ENCODE peak calls at places on chromosomes 11 and 22, in six cellular contexts. One of them, this sample, is unnamed.

GRCh38 chr11:128582496-128583366 is 4.6 kb downstream of the ETS1 start:
- DNase-seq in Peyer's patch: no peak
- DNase-seq in cardiac fibroblast: peak
- DNase-seq in AG09309: peak
- DNase-seq in fibroblast of lung: peak
- DNase-seq in GM06990: no peak
- DNase-seq in this sample: no peak

GRCh38 chr11:44632466-44633123 is 67.1 kb downstream of the CD82 start:
- DNase-seq in Peyer's patch: peak
- DNase-seq in cardiac fibroblast: peak
- DNase-seq in AG09309: no peak
- DNase-seq in fibroblast of lung: peak
- DNase-seq in GM06990: no peak
- DNase-seq in this sample: no peak

GRCh38 chr11:109026891-109027489 is 362.1 kb downstream of the DDX10 start:
- DNase-seq in Peyer's patch: no peak
- DNase-seq in cardiac fibroblast: peak
- DNase-seq in AG09309: no peak
- DNase-seq in fibroblast of lung: peak
- DNase-seq in GM06990: no peak
- DNase-seq in this sample: no peak

GRCh38 chr11:18540207-18541009 is 13.7 kb upstream of the TSG101 start:
- DNase-seq in Peyer's patch: no peak
- DNase-seq in cardiac fibroblast: peak
- DNase-seq in AG09309: no peak
- DNase-seq in fibroblast of lung: peak
- DNase-seq in GM06990: no peak
- DNase-seq in this sample: no peak

GRCh38 chr11:64447717-64448598 is 89.0 kb downstream of the RPS6KA4 start:
- DNase-seq in Peyer's patch: no peak
- DNase-seq in cardiac fibroblast: peak
- DNase-seq in AG09309: no peak
- DNase-seq in fibroblast of lung: peak
- DNase-seq in GM06990: peak
- DNase-seq in this sample: peak

GRCh38 chr11:87473174-87473573 is 435.4 kb downstream of the TMEM135 start:
- DNase-seq in Peyer's patch: no peak
- DNase-seq in cardiac fibroblast: no peak
- DNase-seq in AG09309: peak
- DNase-seq in fibroblast of lung: peak
- DNase-seq in GM06990: no peak
- DNase-seq in this sample: no peak

GRCh38 chr11:71251761-71252433 is 480 bp downstream of the SHANK2 start:
- DNase-seq in Peyer's patch: peak
- DNase-seq in cardiac fibroblast: no peak
- DNase-seq in AG09309: no peak
- DNase-seq in fibroblast of lung: no peak
- DNase-seq in GM06990: peak
- DNase-seq in this sample: no peak

GRCh38 chr22:37243402-37244113 is 511 bp downstream of the RAC2 start:
- DNase-seq in Peyer's patch: peak
- DNase-seq in cardiac fibroblast: no peak
- DNase-seq in AG09309: no peak
- DNase-seq in fibroblast of lung: no peak
- DNase-seq in GM06990: no peak
- DNase-seq in this sample: no peak

GRCh38 chr22:35045451-35045850 is 20.5 kb upstream of the ISX start:
- DNase-seq in Peyer's patch: no peak
- DNase-seq in cardiac fibroblast: no peak
- DNase-seq in AG09309: no peak
- DNase-seq in fibroblast of lung: no peak
- DNase-seq in GM06990: no peak
- DNase-seq in this sample: no peak

GRCh38 chr11:130513132-130513531 is 64.7 kb downstream of the ADAMTS15 start:
- DNase-seq in Peyer's patch: peak
- DNase-seq in cardiac fibroblast: peak
- DNase-seq in AG09309: no peak
- DNase-seq in fibroblast of lung: peak
- DNase-seq in GM06990: no peak
- DNase-seq in this sample: no peak

GRCh38 chr22:35541254-35541748 is 670 bp downstream of the RASD2 start:
- DNase-seq in Peyer's patch: peak
- DNase-seq in cardiac fibroblast: no peak
- DNase-seq in AG09309: no peak
- DNase-seq in fibroblast of lung: no peak
- DNase-seq in GM06990: no peak
- DNase-seq in this sample: no peak

GRCh38 chr11:80668039-80668438 is 1227.2 kb upstream of the TENM4 start:
- DNase-seq in Peyer's patch: no peak
- DNase-seq in cardiac fibroblast: no peak
- DNase-seq in AG09309: no peak
- DNase-seq in fibroblast of lung: no peak
- DNase-seq in GM06990: no peak
- DNase-seq in this sample: no peak

GRCh38 chr22:37345863-37346514 is 63.7 kb downstream of the CYTH4 start:
- DNase-seq in Peyer's patch: no peak
- DNase-seq in cardiac fibroblast: peak
- DNase-seq in AG09309: peak
- DNase-seq in fibroblast of lung: peak
- DNase-seq in GM06990: no peak
- DNase-seq in this sample: no peak

GRCh38 chr11:93537767-93538261 is 5.4 kb downstream of the SMCO4 start:
- DNase-seq in Peyer's patch: no peak
- DNase-seq in cardiac fibroblast: no peak
- DNase-seq in AG09309: no peak
- DNase-seq in fibroblast of lung: peak
- DNase-seq in GM06990: no peak
- DNase-seq in this sample: no peak

GRCh38 chr11:63719987-63720386 is 38.7 kb downstream of the RTN3 start:
- DNase-seq in Peyer's patch: no peak
- DNase-seq in cardiac fibroblast: peak
- DNase-seq in AG09309: no peak
- DNase-seq in fibroblast of lung: peak
- DNase-seq in GM06990: no peak
- DNase-seq in this sample: no peak

GRCh38 chr22:35593071-35593884 is 23.9 kb downstream of the MB start:
- DNase-seq in Peyer's patch: no peak
- DNase-seq in cardiac fibroblast: no peak
- DNase-seq in AG09309: no peak
- DNase-seq in fibroblast of lung: no peak
- DNase-seq in GM06990: no peak
- DNase-seq in this sample: no peak

GRCh38 chr11:33695051-33695566 is 5.5 kb downstream of the C11orf91 start:
- DNase-seq in Peyer's patch: no peak
- DNase-seq in cardiac fibroblast: no peak
- DNase-seq in AG09309: no peak
- DNase-seq in fibroblast of lung: no peak
- DNase-seq in GM06990: no peak
- DNase-seq in this sample: no peak

GRCh38 chr22:24101966-24102365 is 79.3 kb upstream of the SUSD2 start:
- DNase-seq in Peyer's patch: peak
- DNase-seq in cardiac fibroblast: no peak
- DNase-seq in AG09309: no peak
- DNase-seq in fibroblast of lung: no peak
- DNase-seq in GM06990: no peak
- DNase-seq in this sample: no peak

DNA sequence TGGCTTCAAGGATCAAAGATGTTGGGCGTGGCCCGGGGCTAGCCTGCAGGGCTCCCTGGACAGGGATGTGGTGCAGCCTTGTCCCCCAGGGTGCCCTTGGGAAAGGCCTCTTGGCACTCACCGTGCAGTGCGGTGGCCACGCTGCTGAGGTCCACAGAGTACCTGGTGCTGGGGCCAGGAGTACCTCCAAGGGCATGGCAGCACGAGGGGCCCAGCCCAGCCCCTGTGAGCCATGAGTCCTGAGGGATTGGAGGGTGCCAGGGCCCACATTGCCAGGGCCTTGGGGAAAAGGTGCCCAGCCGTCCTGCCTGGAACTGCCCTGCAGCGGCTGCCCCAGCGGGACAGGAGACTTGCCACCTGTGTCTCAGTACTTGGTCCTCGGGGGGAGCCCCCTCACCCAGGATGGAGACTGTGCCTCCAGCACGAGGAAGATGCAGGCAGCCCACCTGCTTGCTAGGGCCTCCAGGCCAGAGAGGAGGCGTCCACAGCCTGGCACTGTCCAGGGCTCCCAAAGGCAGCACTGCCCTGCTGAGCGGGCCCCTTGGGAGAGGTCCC is 44.2 kb downstream of the GRAMD4 start:
- DNase-seq in Peyer's patch: no peak
- DNase-seq in cardiac fibroblast: no peak
- DNase-seq in AG09309: no peak
- DNase-seq in fibroblast of lung: no peak
- DNase-seq in GM06990: no peak
- DNase-seq in this sample: no peak
- H3K4me3 ChIP-seq in Peyer's patch: no peak
- H3K4me3 ChIP-seq in cardiac fibroblast: no peak
- H3K4me3 ChIP-seq in AG09309: no peak
- H3K4me3 ChIP-seq in fibroblast of lung: no peak
- H3K4me3 ChIP-seq in GM06990: no peak
- H3K4me3 ChIP-seq in this sample: no peak

DNA sequence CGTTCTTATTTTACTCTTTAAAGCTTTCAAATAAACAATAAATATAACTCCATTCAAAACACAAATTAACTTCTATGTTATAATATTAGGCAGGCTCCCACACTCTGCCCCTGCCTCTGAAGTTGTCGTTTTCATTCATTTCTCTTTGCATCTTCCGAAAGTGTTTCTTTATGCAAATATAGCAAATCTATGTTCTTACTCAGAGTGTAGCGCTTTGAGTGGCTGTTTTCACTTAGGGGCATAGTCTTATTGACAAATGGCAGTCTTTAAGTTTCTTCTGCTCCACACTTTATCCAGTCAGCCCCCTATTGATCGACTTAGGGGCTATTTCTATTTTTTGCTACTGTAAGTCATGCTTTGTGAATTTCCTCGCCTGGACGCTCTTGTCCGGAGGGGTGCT is 45.3 kb upstream of the RTL6 start:
- DNase-seq in Peyer's patch: no peak
- DNase-seq in cardiac fibroblast: no peak
- DNase-seq in AG09309: no peak
- DNase-seq in fibroblast of lung: no peak
- DNase-seq in GM06990: no peak
- DNase-seq in this sample: no peak
- TF ChIP-seq CTCF in Peyer's patch: no peak
- TF ChIP-seq CTCF in cardiac fibroblast: no peak
- TF ChIP-seq CTCF in AG09309: no peak
- TF ChIP-seq CTCF in fibroblast of lung: no peak
- TF ChIP-seq CTCF in GM06990: no peak
- TF ChIP-seq CTCF in this sample: no peak

GRCh38 chr11:83823461-83824025 is 537.4 kb upstream of the CCDC90B start:
- DNase-seq in Peyer's patch: no peak
- DNase-seq in cardiac fibroblast: no peak
- DNase-seq in AG09309: no peak
- DNase-seq in fibroblast of lung: peak
- DNase-seq in GM06990: no peak
- DNase-seq in this sample: no peak

GRCh38 chr11:83826078-83826477 is 539.9 kb upstream of the CCDC90B start:
- DNase-seq in Peyer's patch: no peak
- DNase-seq in cardiac fibroblast: no peak
- DNase-seq in AG09309: no peak
- DNase-seq in fibroblast of lung: no peak
- DNase-seq in GM06990: no peak
- DNase-seq in this sample: no peak

GRCh38 chr11:83827520-83827919 is 541.4 kb upstream of the CCDC90B start:
- DNase-seq in Peyer's patch: no peak
- DNase-seq in cardiac fibroblast: peak
- DNase-seq in AG09309: no peak
- DNase-seq in fibroblast of lung: peak
- DNase-seq in GM06990: no peak
- DNase-seq in this sample: no peak

GRCh38 chr11:83831929-83832328 is 545.8 kb upstream of the CCDC90B start:
- DNase-seq in Peyer's patch: no peak
- DNase-seq in cardiac fibroblast: no peak
- DNase-seq in AG09309: no peak
- DNase-seq in fibroblast of lung: no peak
- DNase-seq in GM06990: no peak
- DNase-seq in this sample: no peak

GRCh38 chr11:83827940-83828554 is 541.9 kb upstream of the CCDC90B start:
- DNase-seq in Peyer's patch: no peak
- DNase-seq in cardiac fibroblast: peak
- DNase-seq in AG09309: no peak
- DNase-seq in fibroblast of lung: peak
- DNase-seq in GM06990: no peak
- DNase-seq in this sample: no peak
- H3K4me3 ChIP-seq in Peyer's patch: no peak
- H3K4me3 ChIP-seq in cardiac fibroblast: no peak
- H3K4me3 ChIP-seq in AG09309: no peak
- H3K4me3 ChIP-seq in fibroblast of lung: no peak
- H3K4me3 ChIP-seq in GM06990: no peak
- H3K4me3 ChIP-seq in this sample: no peak

GRCh38 chr11:2929880-2930704 is 872 bp upstream of the PHLDA2 start:
- DNase-seq in Peyer's patch: peak
- DNase-seq in cardiac fibroblast: peak
- DNase-seq in AG09309: no peak
- DNase-seq in fibroblast of lung: peak
- DNase-seq in GM06990: no peak
- DNase-seq in this sample: no peak

GRCh38 chr11:2929511-2929879 is 275 bp upstream of the PHLDA2 start:
- DNase-seq in Peyer's patch: peak
- DNase-seq in cardiac fibroblast: peak
- DNase-seq in AG09309: no peak
- DNase-seq in fibroblast of lung: peak
- DNase-seq in GM06990: no peak
- DNase-seq in this sample: no peak

GRCh38 chr11:2931416-2931746 is 2.2 kb upstream of the PHLDA2 start:
- DNase-seq in Peyer's patch: no peak
- DNase-seq in cardiac fibroblast: no peak
- DNase-seq in AG09309: no peak
- DNase-seq in fibroblast of lung: no peak
- DNase-seq in GM06990: no peak
- DNase-seq in this sample: no peak

GRCh38 chr11:2931771-2932738 is 2.8 kb upstream of the PHLDA2 start:
- DNase-seq in Peyer's patch: peak
- DNase-seq in cardiac fibroblast: no peak
- DNase-seq in AG09309: no peak
- DNase-seq in fibroblast of lung: no peak
- DNase-seq in GM06990: peak
- DNase-seq in this sample: no peak

DNA sequence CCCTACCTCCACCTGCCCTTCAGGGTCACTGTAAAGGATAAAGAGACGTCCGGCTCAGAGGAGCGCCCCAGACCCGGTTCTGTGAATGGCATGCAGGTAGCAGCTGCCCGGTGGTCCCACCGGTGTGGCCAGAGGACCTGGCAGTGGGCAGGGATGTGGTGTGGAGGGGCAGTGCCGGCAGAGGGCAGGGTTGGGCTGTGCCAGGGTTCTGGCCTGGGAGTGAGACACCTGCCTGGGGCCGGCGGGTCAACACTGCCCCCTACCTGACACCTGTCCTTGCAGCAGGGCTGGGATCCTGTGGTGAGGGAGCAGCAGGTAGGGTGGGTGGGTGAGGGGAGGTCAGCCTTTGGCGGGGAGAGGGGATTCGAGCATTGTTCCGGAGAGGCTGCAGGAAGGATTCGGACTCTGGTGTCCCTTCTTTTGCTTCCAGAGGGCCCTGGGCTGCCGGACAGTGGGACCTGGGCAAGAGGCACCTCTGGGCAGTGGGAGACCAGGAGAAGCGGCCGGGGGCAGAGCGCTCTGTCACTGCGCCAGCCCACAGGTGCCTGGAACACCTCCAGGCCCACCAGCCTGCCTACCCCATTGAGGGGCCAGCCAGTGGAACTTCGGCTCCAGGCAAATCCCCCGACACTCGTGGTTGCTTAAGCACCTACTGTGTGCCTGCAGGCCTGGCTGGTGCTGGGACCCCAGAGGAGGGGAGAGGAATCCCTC is 1.6 kb upstream of the PHLDA2 start:
- DNase-seq in Peyer's patch: peak
- DNase-seq in cardiac fibroblast: peak
- DNase-seq in AG09309: no peak
- DNase-seq in fibroblast of lung: no peak
- DNase-seq in GM06990: peak
- DNase-seq in this sample: peak
- TF ChIP-seq CTCF in Peyer's patch: peak
- TF ChIP-seq CTCF in cardiac fibroblast: peak
- TF ChIP-seq CTCF in AG09309: peak
- TF ChIP-seq CTCF in fibroblast of lung: peak
- TF ChIP-seq CTCF in GM06990: peak
- TF ChIP-seq CTCF in this sample: peak